ENCODE peak calls at places on chromosomes 13 and 19, in six cellular contexts. Z is upper lobe of left lung, D is SK-N-SH, N is transverse colon, S is breast epithelium, P is K562. M is an unnamed sample. For H3K36me3, the result is how much of the 10 kb centered on the place peaks cover.

GRCh38 chr19:7911509-7912143 is 3.0 kb upstream of the TGFBR3L start:
- DNase-seq in Z (no peak), D (no peak), N (no peak), S (no peak), P (no peak), M (no peak)

GRCh38 chr13:56352901-56353300 is 787.8 kb upstream of the PRR20A start:
- DNase-seq in Z (no peak), D (no peak), N (no peak), S (no peak), P (no peak), M (no peak)

GRCh38 chr13:38309397-38309796 is 40.3 kb upstream of the UFM1 start:
- DNase-seq in Z (no peak), D (no peak), N (no peak), S (no peak), P (no peak), M (no peak)

GRCh38 chr13:36814465-36814864 is 4.6 kb upstream of the RFXAP start:
- DNase-seq in Z (no peak), D (no peak), N (no peak), S (no peak), P (no peak), M (no peak)

GRCh38 chr19:16268676-16269319 is 55.8 kb upstream of the KLF2 start:
- DNase-seq in Z (no peak), D (no peak), N (no peak), S (no peak), P (no peak), M (no peak)

GRCh38 chr13:112619730-112620639 is 32.0 kb upstream of the TUBGCP3 start:
- DNase-seq in Z (peak), D (no peak), N (no peak), S (no peak), P (no peak), M (no peak)

GRCh38 chr13:112510002-112510780 is 77.8 kb downstream of the TUBGCP3 start:
- DNase-seq in Z (peak), D (peak), N (no peak), S (no peak), P (peak), M (no peak)

GRCh38 chr19:48362716-48363499 is 832 bp downstream of the TMEM143 start:
- DNase-seq in Z (peak), D (peak), N (peak), S (peak), P (peak), M (peak)

GRCh38 chr13:41054212-41054877 is 7.0 kb upstream of the WBP4 start:
- DNase-seq in Z (no peak), D (peak), N (peak), S (no peak), P (no peak), M (no peak)

GRCh38 chr19:2503521-2504109 is 27.7 kb downstream of the GADD45B start:
- DNase-seq in Z (peak), D (no peak), N (no peak), S (no peak), P (peak), M (no peak)

GRCh38 chr19:17234911-17235617 is 9.0 kb downstream of the OCEL1 start:
- DNase-seq in Z (peak), D (peak), N (peak), S (peak), P (peak), M (peak)

GRCh38 chr13:72457151-72457550 is 270.3 kb downstream of the MZT1 start:
- DNase-seq in Z (no peak), D (no peak), N (no peak), S (no peak), P (no peak), M (no peak)

GRCh38 chr13:40271931-40272775 is 394.3 kb downstream of the FOXO1 start:
- DNase-seq in Z (no peak), D (no peak), N (peak), S (peak), P (no peak), M (peak)

GRCh38 chr13:39197645-39198007 is 159.4 kb downstream of the NHLRC3 start:
- DNase-seq in Z (no peak), D (no peak), N (no peak), S (no peak), P (no peak), M (no peak)

DNA sequence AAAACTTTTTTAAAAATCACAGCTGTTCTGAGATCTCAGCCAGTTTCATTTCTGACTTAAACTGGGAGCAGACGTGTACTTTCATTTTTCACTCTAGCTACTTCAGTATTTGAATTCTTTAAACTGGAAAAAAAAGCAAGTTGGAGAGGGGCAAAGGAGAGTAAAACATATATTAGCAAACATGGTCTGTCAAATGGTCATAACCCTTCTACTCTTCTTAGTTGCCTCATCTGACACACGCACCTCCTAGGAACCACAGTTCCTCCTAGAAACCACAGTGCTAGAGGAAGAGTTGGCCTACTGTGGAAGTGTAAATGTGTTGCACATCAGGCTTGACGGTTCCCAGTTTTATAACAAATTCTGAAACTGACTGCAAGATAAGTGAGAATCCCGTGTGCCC is 47.2 kb downstream of the TM9SF2 start:
- DNase-seq in Z (no peak), D (no peak), N (no peak), S (no peak), P (no peak), M (no peak)
- H3K36me3 ChIP-seq in Z (under half), D (half or more), N (under half), S (under half), P (half or more), M (half or more)

GRCh38 chr19:1360818-1361461 is 22.8 kb upstream of the NDUFS7 start:
- DNase-seq in Z (no peak), D (peak), N (peak), S (peak), P (no peak), M (no peak)
- TF ChIP-seq POLR2AphosphoS5 in Z (no peak), D (no peak), N (peak), S (peak), P (no peak), M (no peak)

GRCh38 chr19:4423727-4424126 is 21.3 kb downstream of the CHAF1A start:
- DNase-seq in Z (no peak), D (no peak), N (no peak), S (no peak), P (no peak), M (no peak)
- H3K36me3 ChIP-seq in Z (under half), D (under half), N (under half), S (under half), P (half or more), M (under half)

DNA sequence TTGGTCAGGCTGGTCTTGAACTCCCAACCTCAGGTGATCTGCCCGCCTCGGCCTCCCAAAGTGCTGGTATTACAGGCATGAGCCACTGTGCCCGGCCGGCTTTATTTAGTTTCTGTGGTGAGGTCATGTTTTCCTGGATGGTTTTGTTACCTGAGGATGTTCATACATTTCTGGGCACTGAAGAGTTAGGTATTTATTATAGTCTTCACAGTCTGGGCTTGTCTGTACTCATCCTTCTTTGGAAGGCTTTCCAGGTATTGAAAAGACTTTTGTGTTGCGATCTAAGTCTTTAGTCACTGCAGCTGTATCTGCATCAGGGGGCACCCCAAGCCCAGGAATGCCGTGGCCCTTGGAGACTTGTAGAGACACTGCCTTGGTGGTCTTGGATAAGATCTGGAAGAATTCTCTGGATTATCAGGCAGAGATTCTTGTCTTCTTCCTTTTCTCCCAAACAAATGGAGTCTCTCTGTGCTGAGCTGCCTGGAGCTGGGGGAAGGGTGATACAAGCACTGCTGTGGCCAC is 12.8 kb downstream of the BLOC1S3 start:
- DNase-seq in Z (no peak), D (no peak), N (no peak), S (peak), P (no peak), M (no peak)
- TF ChIP-seq POLR2AphosphoS5 in Z (no peak), D (no peak), N (no peak), S (no peak), P (no peak), M (no peak)

GRCh38 chr19:32613008-32613407 is 32.0 kb downstream of the PDCD5 start:
- DNase-seq in Z (no peak), D (no peak), N (no peak), S (no peak), P (no peak), M (no peak)

GRCh38 chr19:32615569-32615968 is 34.6 kb downstream of the PDCD5 start:
- DNase-seq in Z (no peak), D (no peak), N (no peak), S (no peak), P (no peak), M (no peak)

GRCh38 chr19:32607479-32607878 is 26.5 kb downstream of the PDCD5 start:
- DNase-seq in Z (no peak), D (no peak), N (no peak), S (no peak), P (no peak), M (no peak)

GRCh38 chr19:32614916-32615315 is 33.9 kb downstream of the PDCD5 start:
- DNase-seq in Z (no peak), D (no peak), N (no peak), S (no peak), P (no peak), M (no peak)

DNA sequence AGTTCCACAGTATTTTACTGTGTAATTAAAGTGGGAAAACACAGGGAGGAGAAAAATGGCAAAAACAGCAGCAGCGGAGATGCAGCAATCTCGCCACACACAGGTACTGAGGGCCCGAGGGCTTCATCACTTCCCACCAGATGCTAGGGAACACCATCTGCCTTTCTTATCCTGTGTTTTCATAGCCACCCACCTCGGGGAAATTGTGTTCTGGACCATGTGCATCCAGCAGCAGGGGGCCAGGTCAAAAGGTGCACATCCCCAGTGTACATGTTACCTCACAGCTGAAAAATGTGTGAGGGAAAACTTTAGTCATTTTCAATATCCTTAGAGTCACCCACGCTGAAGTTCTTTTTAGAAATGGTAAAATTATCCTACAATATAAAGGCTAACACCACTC is 30.2 kb downstream of the PDCD5 start:
- DNase-seq in Z (no peak), D (peak), N (no peak), S (no peak), P (no peak), M (no peak)
- H3K36me3 ChIP-seq in Z (half or more), D (under half), N (under half), S (under half), P (half or more), M (half or more)

GRCh38 chr19:33377586-33378475 is 4.3 kb downstream of the CEBPG start:
- DNase-seq in Z (no peak), D (no peak), N (no peak), S (no peak), P (no peak), M (no peak)
- TF ChIP-seq POLR2AphosphoS5 in Z (no peak), D (no peak), N (no peak), S (no peak), P (no peak), M (no peak)

GRCh38 chr13:110479648-110480047 is 81.9 kb downstream of the RAB20 start:
- DNase-seq in Z (no peak), D (no peak), N (no peak), S (no peak), P (no peak), M (no peak)
- H3K36me3 ChIP-seq in Z (under half), D (under half), N (under half), S (under half), P (under half), M (under half)

DNA sequence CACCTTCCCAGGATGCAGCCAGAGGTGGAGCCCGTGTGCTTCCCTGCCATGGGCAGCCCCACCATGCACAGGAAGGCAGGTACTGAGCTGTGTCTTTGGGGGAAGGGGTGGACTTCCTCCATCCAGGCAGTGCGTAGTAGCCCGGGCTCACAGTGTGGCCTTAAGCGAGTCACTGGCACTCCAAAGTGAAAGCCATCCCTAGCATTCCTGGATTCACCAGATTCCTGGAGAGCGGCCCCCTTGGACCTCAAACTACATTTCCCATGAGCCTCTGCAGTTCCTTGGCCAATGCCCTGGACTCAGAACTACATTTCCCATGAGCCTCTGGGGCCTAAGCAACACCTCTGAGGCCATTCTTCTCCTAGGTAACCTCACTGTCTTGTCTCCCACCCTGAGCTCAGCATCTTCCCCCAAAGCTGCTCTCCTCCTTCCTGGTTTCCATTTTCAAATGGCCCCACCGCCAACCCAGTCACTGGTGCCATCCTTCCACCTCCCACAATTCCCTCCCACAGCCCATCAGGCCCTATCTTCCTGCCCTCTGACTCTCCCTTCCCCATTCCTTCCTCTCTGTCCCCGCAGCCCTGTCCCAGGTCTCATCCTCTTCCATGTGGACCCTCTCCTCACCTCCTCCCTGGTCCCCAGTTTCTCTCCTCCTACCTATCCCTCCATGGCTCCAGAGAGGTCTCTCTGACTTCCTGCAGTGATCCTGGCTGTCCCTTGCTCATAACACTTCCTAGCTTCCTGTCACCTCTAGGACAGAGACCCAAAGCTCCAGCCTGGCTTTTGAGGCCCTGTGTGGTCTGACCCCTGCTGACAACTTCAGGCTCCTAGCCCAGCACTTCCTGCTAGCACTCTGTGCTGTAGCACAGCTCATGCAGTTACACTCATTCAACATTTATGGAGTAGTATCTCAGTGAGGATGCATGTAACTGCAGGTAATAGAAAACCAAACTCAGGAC is at the start of gene C19orf81:
- DNase-seq in Z (no peak), D (peak), N (no peak), S (no peak), P (peak), M (no peak)
- TF ChIP-seq POLR2AphosphoS5 in Z (no peak), D (no peak), N (no peak), S (no peak), P (no peak), M (no peak)

DNA sequence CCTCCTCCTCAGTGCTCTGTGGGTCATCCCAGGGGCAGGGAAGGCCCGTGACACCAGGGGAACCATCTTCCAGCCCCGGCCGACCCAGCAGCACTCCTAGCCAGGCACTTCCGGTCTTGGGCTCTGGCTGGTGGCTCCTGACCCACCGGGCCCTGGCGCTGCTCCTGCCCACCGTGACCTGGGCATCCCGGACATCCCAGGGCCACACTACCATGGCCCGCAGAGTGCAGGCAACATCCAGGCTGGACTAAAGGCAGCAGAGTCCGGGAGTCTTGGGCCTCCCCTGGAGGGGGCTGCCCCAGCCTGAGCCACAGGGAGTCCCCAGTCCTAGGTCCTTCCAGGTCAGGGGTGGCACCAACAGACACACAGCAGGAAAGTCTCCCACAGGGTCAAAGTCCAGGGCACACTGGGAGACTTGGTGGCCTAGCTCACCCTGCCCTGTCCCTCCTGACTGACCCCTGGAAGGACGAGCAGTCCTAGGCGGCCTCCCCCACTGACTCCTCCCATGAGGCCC is 10.8 kb downstream of the LSM4 start:
- DNase-seq in Z (no peak), D (no peak), N (no peak), S (no peak), P (peak), M (no peak)
- H3K36me3 ChIP-seq in Z (half or more), D (under half), N (under half), S (under half), P (half or more), M (under half)